ENCODE peak calls at places on chromosomes 12 and 14, in nine cellular contexts. R is K562; A is esophagus squamous epithelium; G is CD8-positive, alpha-beta memory T cell; F is left lung; I is right lobe of liver; J is stomach; Q is pancreas; C is ovary. L is an unnamed sample.
A peak's percentile ranks its signal among the peaks of the same experiment; 100 is the strongest.

GRCh38 chr14:65231286-65231980 is 129.1 kb upstream of the MAX start:
- DNase-seq in C (no peak), F (no peak), G (no peak), R (no peak), A (no peak), J (no peak), Q (no peak), I (no peak), L (no peak)

GRCh38 chr12:96190403-96191170 is 3.6 kb upstream of the ELK3 start:
- DNase-seq in A (no peak), R (no peak), C (no peak), G (no peak), Q (no peak), J (no peak), I (no peak), F (no peak), L (no peak)

GRCh38 chr14:74421997-74422396 is 4.0 kb downstream of the SYNDIG1L start:
- DNase-seq in G (no peak), C (no peak), R (no peak), J (no peak), I (no peak), F (no peak), A (no peak), Q (no peak), L (no peak)

GRCh38 chr14:51369814-51370213 is 129.8 kb downstream of the TMX1 start:
- DNase-seq in R (peak; percentile 38), A (no peak), F (no peak), Q (no peak), J (no peak), G (no peak), C (no peak), I (no peak), L (no peak)

GRCh38 chr14:54673193-54674121 is 106.5 kb downstream of the SAMD4A start:
- DNase-seq in G (no peak), J (no peak), A (no peak), C (no peak), R (no peak), I (no peak), F (no peak), Q (no peak), L (no peak)

GRCh38 chr14:44370727-44371126 is 136.4 kb downstream of the FSCB start:
- DNase-seq in Q (no peak), I (no peak), C (no peak), J (no peak), A (no peak), R (no peak), G (no peak), F (no peak), L (no peak)

GRCh38 chr14:75401356-75401755 is 26.5 kb upstream of the JDP2 start:
- DNase-seq in R (no peak), C (peak; percentile 56), F (no peak), A (no peak), G (no peak), J (no peak), Q (no peak), I (no peak), L (no peak)

GRCh38 chr12:39587247-39587646 is 32.4 kb downstream of the ABCD2 start:
- DNase-seq in C (no peak), G (peak; percentile 18), R (no peak), I (no peak), A (no peak), Q (no peak), J (no peak), F (no peak), L (no peak)

GRCh38 chr14:95439881-95440280 is 76.6 kb downstream of the SYNE3 start:
- DNase-seq in I (no peak), C (no peak), A (no peak), G (no peak), J (no peak), F (no peak), R (no peak), Q (no peak), L (no peak)

GRCh38 chr14:95442633-95443021 is 73.8 kb downstream of the SYNE3 start:
- DNase-seq in I (peak; percentile 86), J (peak; percentile 84), F (peak; percentile 79), Q (peak; percentile 77), A (peak; percentile 9), C (peak; percentile 89), R (peak; percentile 67), G (peak; percentile 56), L (peak; percentile 84)

GRCh38 chr14:95442016-95442632 is 74.3 kb downstream of the SYNE3 start:
- DNase-seq in J (no peak), I (no peak), F (no peak), C (no peak), Q (no peak), G (no peak), R (no peak), A (no peak), L (no peak)

GRCh38 chr14:95440496-95440895 is 76.0 kb downstream of the SYNE3 start:
- DNase-seq in R (no peak), C (no peak), G (no peak), Q (no peak), J (no peak), A (no peak), F (no peak), I (no peak), L (no peak)

DNA sequence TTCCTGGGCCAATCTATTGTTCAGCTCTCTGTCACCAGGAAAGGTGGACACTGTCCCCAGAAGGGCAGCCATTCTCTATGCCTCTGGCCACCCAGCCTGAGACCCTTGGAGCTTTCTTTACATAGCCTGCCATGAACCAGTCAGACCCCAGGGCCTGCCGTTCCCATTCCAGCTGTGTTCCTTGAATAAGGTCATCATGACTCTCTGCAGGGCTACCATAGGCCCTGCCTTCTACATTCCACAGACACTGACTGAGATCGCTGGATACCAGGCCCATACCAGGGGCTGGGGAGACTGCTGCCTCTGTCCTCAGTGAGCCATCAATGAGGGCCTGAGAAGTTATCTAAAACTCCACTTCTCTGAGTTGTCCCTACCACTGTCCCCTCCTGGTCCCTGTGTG is 75.5 kb downstream of the SYNE3 start:
- DNase-seq in I (no peak), C (no peak), G (no peak), F (no peak), A (no peak), Q (no peak), R (no peak), J (no peak), L (no peak)
- H3K4me3 ChIP-seq in I (no peak overlapping the region), C (no peak overlapping the region), G (no peak overlapping the region), F (no peak overlapping the region), A (no peak overlapping the region), Q (no peak overlapping the region), R (no peak overlapping the region), J (no peak overlapping the region), L (no peak overlapping the region)

DNA sequence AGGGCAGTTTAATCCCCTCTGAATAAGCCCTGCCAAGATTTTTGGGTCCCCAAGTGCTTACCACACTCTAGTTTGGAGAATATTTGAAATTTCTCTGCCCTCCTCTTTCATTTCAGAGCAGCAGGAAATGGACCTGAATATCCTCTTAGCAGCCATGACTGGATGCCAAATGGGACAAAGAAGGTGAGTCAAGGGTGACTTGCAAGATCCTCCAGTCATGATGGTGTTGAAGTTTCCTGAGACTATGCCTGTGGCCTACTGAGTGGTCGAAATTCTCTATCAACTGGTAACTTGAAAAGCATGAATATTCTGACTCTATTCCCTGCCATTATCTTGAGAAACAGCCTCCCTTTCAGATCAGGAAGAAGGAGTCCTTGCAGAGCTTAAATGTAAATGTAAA is 1674.7 kb upstream of the SEL1L start:
- DNase-seq in R (no peak), A (no peak), I (no peak), C (no peak), Q (no peak), F (no peak), J (no peak), G (no peak), L (no peak)
- H3K27ac ChIP-seq in R (no peak overlapping the region), A (no peak overlapping the region), I (no peak overlapping the region), C (no peak overlapping the region), Q (no peak overlapping the region), F (no peak overlapping the region), J (no peak overlapping the region), G (no peak overlapping the region), L (no peak overlapping the region)

GRCh38 chr14:77582511-77582910 is 33.9 kb downstream of the SPTLC2 start:
- DNase-seq in C (no peak), R (no peak), J (no peak), Q (no peak), F (no peak), A (no peak), G (no peak), I (no peak), L (no peak)

GRCh38 chr14:77579065-77579464 is 37.4 kb downstream of the SPTLC2 start:
- DNase-seq in A (no peak), C (no peak), I (no peak), J (no peak), Q (no peak), R (no peak), G (no peak), F (no peak), L (no peak)

GRCh38 chr14:77580964-77581505 is 35.4 kb downstream of the SPTLC2 start:
- DNase-seq in F (no peak), A (no peak), I (no peak), G (peak; percentile 61), R (no peak), C (no peak), J (no peak), Q (no peak), L (no peak)

GRCh38 chr14:77579760-77580159 is 36.7 kb downstream of the SPTLC2 start:
- DNase-seq in A (no peak), I (no peak), Q (no peak), G (no peak), C (no peak), J (no peak), F (no peak), R (no peak), L (no peak)

DNA sequence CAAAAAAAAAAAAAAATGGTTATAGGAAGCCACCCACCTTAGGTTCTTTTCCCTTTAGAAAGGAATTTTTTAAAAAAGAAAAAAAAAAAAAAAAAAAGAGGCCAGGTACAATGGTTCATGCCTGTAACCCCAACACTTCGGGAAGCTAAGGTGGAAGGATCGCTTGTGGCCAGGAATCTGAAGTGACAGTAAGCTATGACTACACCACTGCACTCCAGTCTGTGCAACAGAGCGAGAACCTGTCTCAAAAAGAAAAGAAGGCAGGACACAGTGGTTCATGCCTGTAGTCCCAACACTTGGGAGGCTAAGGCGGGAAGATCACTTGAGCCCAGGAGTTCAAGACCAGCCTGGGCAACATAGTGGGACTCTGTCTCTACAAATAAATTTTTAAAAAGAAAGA is 36.0 kb downstream of the SPTLC2 start:
- DNase-seq in Q (no peak), A (no peak), F (no peak), C (no peak), G (no peak), R (no peak), J (no peak), I (no peak), L (no peak)
- H3K4me3 ChIP-seq in Q (no peak overlapping the region), A (no peak overlapping the region), F (no peak overlapping the region), C (no peak overlapping the region), G (no peak overlapping the region), R (no peak overlapping the region), J (peak overlapping the region; percentile 7), I (no peak overlapping the region), L (no peak overlapping the region)

DNA sequence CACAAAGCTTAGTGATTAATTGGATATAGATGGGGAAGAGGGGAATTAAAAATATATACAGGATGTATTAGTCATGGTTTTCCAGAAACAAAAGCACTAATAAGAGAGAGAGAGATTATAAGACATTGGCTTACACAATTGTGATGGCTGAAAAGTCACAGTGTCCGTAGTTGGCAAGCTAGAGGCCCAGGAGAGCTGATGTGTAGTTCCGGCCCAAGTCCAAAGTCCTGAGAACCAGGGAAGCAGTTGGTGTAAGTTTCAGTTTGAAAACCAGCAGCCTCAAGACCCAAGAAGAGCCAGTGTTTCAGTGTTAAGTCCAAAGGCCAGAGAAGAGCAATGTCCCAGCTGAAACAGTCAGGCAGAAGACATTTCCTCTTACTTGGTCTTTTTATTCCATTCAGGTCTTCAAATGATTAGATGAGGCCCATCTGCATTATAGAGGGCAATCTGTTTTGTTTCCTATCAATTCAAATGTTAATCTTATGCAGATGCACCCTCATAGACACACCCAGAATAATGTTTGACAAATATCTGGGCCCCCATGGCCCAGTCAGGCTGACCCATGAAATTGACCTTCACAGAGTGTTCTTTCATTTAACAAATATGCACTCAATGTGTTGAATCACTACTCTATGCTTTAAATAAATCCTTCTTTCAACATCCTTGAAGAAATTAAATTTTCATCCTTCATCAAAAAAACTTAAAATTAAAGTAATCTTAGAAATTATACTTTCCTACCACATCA is 67.2 kb upstream of the DIO2 start:
- DNase-seq in R (no peak), F (no peak), J (peak; percentile 27), I (no peak), Q (no peak), A (no peak), G (no peak), C (no peak), L (peak; percentile 27)
- H3K27ac ChIP-seq in R (no peak overlapping the region), F (no peak overlapping the region), J (no peak overlapping the region), I (no peak overlapping the region), Q (no peak overlapping the region), A (peak overlapping the region; percentile 21), G (no peak overlapping the region), C (no peak overlapping the region), L (no peak overlapping the region)

L was measured in heart left ventricle.